ENCODE peak calls at places on chromosomes 16 and 17, in six cellular contexts. N is Caco-2; Y is CD8-positive, alpha-beta memory T cell; W is heart right ventricle; C is tibial artery; E is left ventricle myocardium inferior. V is an unnamed sample.
A peak's percentile ranks its signal among the peaks of the same experiment; 100 is the strongest.

GRCh38 chr16:65070831-65071230 is 51.0 kb downstream of the CDH11 start:
- DNase-seq in N (peak; percentile 89), C (peak; percentile 83), E (peak; percentile 58), W (peak; percentile 21), Y (no peak), V (peak; percentile 59)

GRCh38 chr17:35809855-35810461 is 674 bp downstream of the TAF15 start:
- DNase-seq in N (no peak), W (no peak), C (no peak), E (no peak), Y (no peak), V (no peak)

GRCh38 chr16:74742051-74742481 is 32.6 kb downstream of the FA2H start:
- DNase-seq in C (no peak), E (no peak), W (no peak), N (no peak), Y (no peak), V (no peak)

GRCh38 chr16:2596747-2597559 is 59.1 kb downstream of the PDPK1 start:
- DNase-seq in N (no peak), Y (no peak), C (no peak), W (no peak), E (no peak), V (no peak)

GRCh38 chr17:1164935-1165556 is 14.7 kb downstream of the ABR start:
- DNase-seq in W (peak; percentile 65), Y (no peak), N (no peak), C (no peak), E (peak; percentile 64), V (no peak)

GRCh38 chr17:78210111-78210510 is 3.9 kb upstream of the BIRC5 start:
- DNase-seq in Y (no peak), N (no peak), C (no peak), E (no peak), W (no peak), V (no peak)

GRCh38 chr17:55664287-55664686 is 58.4 kb downstream of the TMEM100 start:
- DNase-seq in W (no peak), C (no peak), E (no peak), Y (no peak), N (no peak), V (no peak)

GRCh38 chr17:18968945-18969887 is 17.3 kb downstream of the SLC5A10 start:
- DNase-seq in W (no peak), Y (no peak), E (no peak), N (no peak), C (no peak), V (peak; percentile 80)

GRCh38 chr16:51982715-51983680 is 563.9 kb downstream of the TOX3 start:
- DNase-seq in N (peak; percentile 38), W (no peak), E (no peak), Y (no peak), C (no peak), V (no peak)

GRCh38 chr16:46757339-46758050 is 9.4 kb upstream of the MYLK3 start:
- DNase-seq in C (no peak), Y (no peak), N (no peak), E (peak; percentile 84), W (peak; percentile 78), V (no peak)

GRCh38 chr16:68893710-68894705 is 50.7 kb downstream of the TANGO6 start:
- DNase-seq in W (peak; percentile 30), C (no peak), N (peak; percentile 74), E (peak; percentile 40), Y (no peak), V (no peak)

GRCh38 chr16:12330977-12331376 is 354.4 kb downstream of the SNX29 start:
- DNase-seq in E (peak; percentile 57), Y (no peak), N (no peak), C (no peak), W (peak; percentile 49), V (no peak)

GRCh38 chr17:17613708-17614114 is 22.2 kb upstream of the PEMT start:
- DNase-seq in W (no peak), N (peak; percentile 80), E (no peak), Y (peak; percentile 24), C (no peak), V (no peak)

GRCh38 chr17:9370464-9370863 is 205.2 kb downstream of the STX8 start:
- DNase-seq in W (no peak), E (no peak), C (no peak), Y (no peak), N (no peak), V (no peak)

GRCh38 chr17:26963163-26963503 is 330.8 kb upstream of the WSB1 start:
- DNase-seq in W (no peak), C (no peak), N (no peak), E (no peak), Y (no peak), V (no peak)

GRCh38 chr16:57508084-57508425 is 21.8 kb upstream of the DOK4 start:
- DNase-seq in W (no peak), E (no peak), C (no peak), Y (no peak), N (no peak), V (peak; percentile 56)

GRCh38 chr16:49556252-49557069 is 182.9 kb downstream of the C16orf78 start:
- DNase-seq in Y (no peak), W (no peak), E (no peak), N (no peak), C (no peak), V (no peak)

GRCh38 chr17:80996422-80997305 is 5.0 kb downstream of the CHMP6 start:
- DNase-seq in Y (no peak), E (no peak), W (no peak), N (no peak), C (no peak), V (no peak)
- H3K36me3 ChIP-seq in Y (peaks cover 9% of the 10 kb centered on the region), E (peaks cover 54% of the 10 kb centered on the region), W (peaks cover 59% of the 10 kb centered on the region), N (no peaks in the 10 kb centered on the region), C (peaks cover 69% of the 10 kb centered on the region), V (peaks cover 59% of the 10 kb centered on the region)

DNA sequence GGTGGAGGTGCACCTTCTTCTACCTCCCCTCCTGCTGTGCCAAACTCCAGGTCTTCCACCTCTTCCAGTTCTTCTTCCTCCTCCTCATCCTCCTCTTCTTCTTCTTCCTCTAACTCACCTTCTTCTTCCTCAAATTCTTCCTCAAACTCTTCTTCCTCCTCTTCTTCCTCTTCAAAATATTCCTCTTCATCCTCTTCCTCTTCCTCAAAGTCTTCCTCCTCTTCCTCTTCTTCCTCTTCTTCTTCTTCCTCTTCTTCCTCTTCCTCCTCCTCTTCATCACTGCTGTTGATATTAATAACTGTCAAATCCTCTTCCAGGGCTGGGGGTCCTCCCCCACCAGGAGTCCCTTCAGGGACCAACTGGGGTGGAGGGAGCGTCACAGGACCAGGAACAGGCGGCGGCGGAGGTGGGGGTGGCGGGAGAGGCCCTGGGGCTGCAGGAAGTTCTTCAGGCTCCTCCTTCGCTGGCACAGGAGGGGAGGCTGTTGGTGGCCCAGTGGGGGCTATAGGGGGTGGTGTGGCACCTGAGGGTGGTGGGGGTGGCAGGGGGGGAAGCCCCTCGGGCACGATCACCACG is 30.7 kb upstream of the ALOX15 start:
- DNase-seq in E (no peak), C (no peak), Y (no peak), N (no peak), W (no peak), V (no peak)
- H3K36me3 ChIP-seq in E (peaks cover 64% of the 10 kb centered on the region), C (peaks cover 72% of the 10 kb centered on the region), Y (peaks cover 26% of the 10 kb centered on the region), N (no peaks in the 10 kb centered on the region), W (peaks cover 76% of the 10 kb centered on the region), V (peaks cover 65% of the 10 kb centered on the region)

GRCh38 chr16:3661922-3662321 is 7.4 kb downstream of the DNASE1 start:
- DNase-seq in Y (no peak), W (no peak), N (no peak), C (no peak), E (no peak), V (peak; percentile 42)

GRCh38 chr16:3661311-3661710 is 6.8 kb downstream of the DNASE1 start:
- DNase-seq in N (no peak), C (no peak), W (no peak), Y (no peak), E (no peak), V (no peak)

GRCh38 chr16:3664187-3664896 is 9.9 kb downstream of the DNASE1 start:
- DNase-seq in Y (no peak), W (no peak), E (no peak), N (no peak), C (no peak), V (no peak)

GRCh38 chr16:3665508-3665907 is 11.0 kb downstream of the DNASE1 start:
- DNase-seq in N (no peak), E (no peak), W (no peak), C (no peak), Y (peak; percentile 34), V (peak; percentile 66)

DNA sequence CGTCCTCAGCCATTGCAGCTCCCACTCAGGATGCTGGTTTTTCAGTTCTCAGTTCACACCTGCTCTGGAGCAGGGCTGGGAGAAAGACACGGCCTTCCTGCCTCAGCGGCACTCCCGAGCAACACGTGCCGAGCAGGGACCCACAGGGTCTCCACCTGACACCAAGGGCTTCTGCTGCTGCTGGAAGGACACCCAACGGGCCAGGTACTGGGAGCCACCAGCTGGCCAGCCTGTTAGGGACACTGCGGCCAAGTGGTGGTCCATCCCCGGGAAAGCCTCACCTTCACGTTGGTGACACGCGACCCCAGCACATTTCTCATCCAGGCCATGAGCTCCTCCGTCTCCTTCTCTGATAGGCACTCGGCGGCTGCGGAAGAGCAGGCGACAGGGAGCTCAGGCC is 8.1 kb downstream of the DNASE1 start:
- DNase-seq in N (no peak), E (no peak), C (no peak), Y (no peak), W (no peak), V (peak; percentile 44)
- H3K36me3 ChIP-seq in N (peaks cover 6% of the 10 kb centered on the region), E (peaks cover 82% of the 10 kb centered on the region), C (peaks cover 92% of the 10 kb centered on the region), Y (peaks cover 10% of the 10 kb centered on the region), W (peaks cover 88% of the 10 kb centered on the region), V (no peaks in the 10 kb centered on the region)

DNA sequence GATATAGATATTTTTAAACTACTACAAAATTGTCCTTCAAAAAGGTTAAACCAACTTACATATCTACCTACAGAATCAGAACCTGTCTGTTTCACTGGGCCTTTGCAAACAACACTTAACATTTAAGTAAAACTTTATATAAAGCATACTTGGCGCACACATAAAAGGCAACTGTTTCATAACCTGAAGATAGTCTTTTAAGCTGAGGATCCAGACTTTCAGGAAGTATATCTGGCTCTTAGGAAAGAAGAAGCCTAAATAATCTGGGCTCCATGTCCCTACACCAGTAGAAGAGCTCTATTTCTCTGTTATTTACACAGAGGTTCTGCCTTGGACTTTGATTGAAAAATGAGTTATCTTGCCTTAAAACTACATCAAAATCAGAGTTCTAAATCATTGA is 75.9 kb downstream of the TRIM37 start:
- DNase-seq in N (no peak), C (no peak), E (no peak), Y (no peak), W (no peak), V (no peak)
- H3K36me3 ChIP-seq in N (no peaks in the 10 kb centered on the region), C (peaks cover 20% of the 10 kb centered on the region), E (peaks cover 46% of the 10 kb centered on the region), Y (peaks cover 7% of the 10 kb centered on the region), W (peaks cover 89% of the 10 kb centered on the region), V (peaks cover 35% of the 10 kb centered on the region)

GRCh38 chr16:4682616-4683254 is 10.6 kb upstream of the NUDT16L1 start:
- DNase-seq in W (peak; percentile 18), E (no peak), Y (no peak), C (no peak), N (no peak), V (peak; percentile 90)
- H3K36me3 ChIP-seq in W (peaks cover 84% of the 10 kb centered on the region), E (peaks cover 60% of the 10 kb centered on the region), Y (peaks cover 7% of the 10 kb centered on the region), C (peaks cover 97% of the 10 kb centered on the region), N (peaks cover 7% of the 10 kb centered on the region), V (peaks cover 69% of the 10 kb centered on the region)

GRCh38 chr17:63429766-63430165 is 16.3 kb downstream of the CYB561 start:
- DNase-seq in C (peak; percentile 27), N (peak; percentile 8), W (no peak), Y (no peak), E (no peak), V (no peak)
- H3K36me3 ChIP-seq in C (no peaks in the 10 kb centered on the region), N (peaks cover 1% of the 10 kb centered on the region), W (no peaks in the 10 kb centered on the region), Y (no peaks in the 10 kb centered on the region), E (no peaks in the 10 kb centered on the region), V (peaks cover 12% of the 10 kb centered on the region)